ENCODE peak calls at places on chromosomes 4 and X, in five cellular contexts. U is COR-L47, V is GM20000, L is GM23338, H is endothelial cell. P is an unnamed sample.

GRCh38 chr4:95289028-95289634 is 259.6 kb downstream of the UNC5C start:
- DNase-seq in U (no peak), V (no peak), L (no peak), H (no peak), P (no peak)

GRCh38 chr4:120921456-120922389 is 803 bp downstream of the PRDM5 start:
- DNase-seq in U (peak; percentile 8), V (no peak), L (peak; percentile 48), H (peak; percentile 66), P (peak; percentile 88)

GRCh38 chrX:19772759-19773623 is 114.4 kb downstream of the SH3KBP1 start:
- DNase-seq in U (no peak), V (no peak), L (no peak), H (no peak), P (no peak)

GRCh38 chrX:51257490-51257889 is 75.1 kb upstream of the NUDT10 start:
- DNase-seq in U (no peak), V (no peak), L (no peak), H (no peak), P (no peak)

GRCh38 chr4:26074672-26075071 is 160.7 kb downstream of the SMIM20 start:
- DNase-seq in U (no peak), V (peak; percentile 82), L (peak; percentile 22), H (no peak), P (peak; percentile 49)

GRCh38 chr4:142130636-142131035 is 494.3 kb downstream of the IL15 start:
- DNase-seq in U (no peak), V (no peak), L (no peak), H (no peak), P (no peak)

GRCh38 chr4:159227984-159228383 is 125.1 kb downstream of the RAPGEF2 start:
- DNase-seq in U (no peak), V (no peak), L (peak; percentile 59), H (peak; percentile 22), P (peak; percentile 65)

GRCh38 chr4:174362340-174362739 is 78.6 kb downstream of the CEP44 start:
- DNase-seq in U (no peak), V (no peak), L (no peak), H (no peak), P (no peak)

GRCh38 chr4:150149381-150149780 is 71.1 kb downstream of the DCLK2 start:
- DNase-seq in U (no peak), V (no peak), L (no peak), H (no peak), P (no peak)

GRCh38 chr4:54268151-54268550 is 39.1 kb downstream of the PDGFRA start:
- DNase-seq in U (no peak), V (no peak), L (no peak), H (no peak), P (no peak)

GRCh38 chr4:177229331-177229730 is 80.3 kb upstream of the NEIL3 start:
- DNase-seq in U (no peak), V (peak; percentile 25), L (no peak), H (no peak), P (no peak)